ENCODE peak calls at places on chromosomes 11 and 22, in ten cellular contexts. K, M, R, U, T, E, G, P, V and J are unnamed samples.

GRCh38 chr22:19290400-19291217 is 910 bp downstream of the CLTCL1 start:
- DNase-seq in K (peak), M (peak), U (peak), P (peak), R (no peak), G (peak), T (no peak), V (no peak), E (no peak), J (no peak)

GRCh38 chr11:32478277-32478731 is 43.0 kb upstream of the WT1 start:
- DNase-seq in G (no peak), E (no peak), T (no peak), R (no peak), P (peak), U (peak), V (no peak), M (no peak), K (no peak), J (no peak)

GRCh38 chr11:12411806-12412727 is 34.7 kb downstream of the PARVA start:
- DNase-seq in V (peak), R (peak), T (peak), P (peak), K (peak), U (peak), M (peak), G (peak), E (peak), J (peak)

GRCh38 chr11:445765-446588 is 4.1 kb upstream of the PTDSS2 start:
- DNase-seq in R (no peak), M (no peak), P (no peak), U (no peak), T (no peak), E (no peak), K (no peak), G (no peak), V (no peak), J (peak)

GRCh38 chr11:34633990-34634725 is 13.3 kb downstream of the EHF start:
- DNase-seq in U (no peak), T (peak), V (no peak), G (no peak), E (no peak), R (no peak), K (peak), P (no peak), M (no peak), J (no peak)

GRCh38 chr11:124892750-124893454 is 4.8 kb downstream of the ROBO4 start:
- DNase-seq in G (no peak), R (no peak), M (no peak), U (no peak), T (no peak), V (no peak), K (no peak), E (no peak), P (no peak), J (no peak)

GRCh38 chr11:57321996-57322880 is 2.5 kb downstream of the TNKS1BP1 start:
- DNase-seq in U (peak), K (no peak), P (peak), E (peak), R (peak), M (peak), G (peak), T (no peak), V (peak), J (peak)

GRCh38 chr11:18253222-18253621 is 4.8 kb upstream of the SAA2 start:
- DNase-seq in E (no peak), T (no peak), K (no peak), P (no peak), V (no peak), M (no peak), U (no peak), R (no peak), G (no peak), J (no peak)

GRCh38 chr22:31244044-31244942 is 32.2 kb downstream of the LIMK2 start:
- DNase-seq in K (no peak), T (no peak), V (peak), G (peak), E (no peak), M (peak), R (no peak), U (peak), P (peak), J (no peak)

GRCh38 chr22:39493759-39494158 is 8.3 kb upstream of the MIEF1 start:
- DNase-seq in K (no peak), V (no peak), M (no peak), E (no peak), P (no peak), G (no peak), R (no peak), T (no peak), U (peak), J (no peak)

GRCh38 chr11:134266841-134267251 is 9.3 kb upstream of the GLB1L3 start:
- DNase-seq in P (no peak), R (no peak), E (peak), K (no peak), M (no peak), G (no peak), V (no peak), U (peak), T (no peak), J (no peak)

GRCh38 chr11:76048763-76049162 is 157.5 kb downstream of the WNT11 start:
- DNase-seq in T (peak), R (no peak), P (peak), K (no peak), G (peak), E (no peak), M (peak), V (no peak), U (peak), J (no peak)